ENCODE peak calls at places on chromosomes 5 and 9, in four cellular contexts. T, S, O and K are unnamed samples.

GRCh38 chr5:95628154-95628810 is 8.4 kb downstream of the GPR150 start:
- DNase-seq in T (no peak), S (no peak), O (no peak), K (no peak)

GRCh38 chr9:69554945-69555344 is 117.2 kb downstream of the APBA1 start:
- DNase-seq in T (no peak), S (no peak), O (no peak), K (no peak)

GRCh38 chr5:111495159-111495558 is 17.2 kb downstream of the STARD4 start:
- DNase-seq in T (no peak), S (no peak), O (no peak), K (no peak)

GRCh38 chr9:118459832-118460425 is 755.7 kb downstream of the TLR4 start:
- DNase-seq in T (no peak), S (no peak), O (no peak), K (no peak)

GRCh38 chr9:107177857-107178256 is 105.2 kb upstream of the RAD23B start:
- DNase-seq in T (no peak), S (no peak), O (no peak), K (no peak)

GRCh38 chr5:83554686-83555085 is 83.1 kb downstream of the VCAN start:
- DNase-seq in T (no peak), S (no peak), O (no peak), K (no peak)

GRCh38 chr5:9125852-9126251 is 420.0 kb downstream of the SEMA5A start:
- DNase-seq in T (peak; percentile 13), S (no peak), O (no peak), K (no peak)

GRCh38 chr5:161804263-161804662 is 43.7 kb upstream of the GABRA1 start:
- DNase-seq in T (no peak), S (no peak), O (no peak), K (no peak)

GRCh38 chr9:126275386-126276001 is 51.1 kb upstream of the MVB12B start:
- DNase-seq in T (no peak), S (no peak), O (no peak), K (no peak)

GRCh38 chr9:70451765-70452164 is 37.3 kb upstream of the KLF9 start:
- DNase-seq in T (no peak), S (no peak), O (no peak), K (no peak)

GRCh38 chr5:96081276-96081858 is 119.7 kb upstream of the ELL2 start:
- DNase-seq in T (no peak), S (no peak), O (no peak), K (no peak)

GRCh38 chr5:172778223-172778814 is 7.3 kb upstream of the DUSP1 start:
- DNase-seq in T (no peak), S (no peak), O (no peak), K (peak; percentile 88)

GRCh38 chr9:69200071-69200470 is 26.0 kb downstream of the TJP2 start:
- DNase-seq in T (no peak), S (no peak), O (no peak), K (no peak)

GRCh38 chr9:111294691-111295451 is 35.2 kb downstream of the OR2K2 start:
- DNase-seq in T (no peak), S (no peak), O (no peak), K (no peak)

GRCh38 chr9:5493597-5494511 is 16.5 kb upstream of the PDCD1LG2 start:
- DNase-seq in T (peak; percentile 24), S (peak; percentile 60), O (no peak), K (no peak)

GRCh38 chr9:129609486-129610192 is 11.3 kb downstream of the C9orf50 start:
- DNase-seq in T (peak; percentile 73), S (no peak), O (no peak), K (no peak)

GRCh38 chr5:42879267-42879666 is 67.6 kb upstream of the SELENOP start:
- DNase-seq in T (no peak), S (no peak), O (no peak), K (no peak)
- TF ChIP-seq POLR2AphosphoS5 in T (no peak), S (no peak), O (no peak), K (no peak)

GRCh38 chr5:15103864-15104263 is 232.3 kb upstream of the ANKH start:
- DNase-seq in T (no peak), S (no peak), O (no peak), K (no peak)

GRCh38 chr5:15105799-15106393 is 234.3 kb upstream of the ANKH start:
- DNase-seq in T (peak; percentile 23), S (peak; percentile 32), O (peak; percentile 19), K (peak; percentile 41)

GRCh38 chr5:15103130-15103529 is 231.6 kb upstream of the ANKH start:
- DNase-seq in T (no peak), S (no peak), O (no peak), K (no peak)

DNA sequence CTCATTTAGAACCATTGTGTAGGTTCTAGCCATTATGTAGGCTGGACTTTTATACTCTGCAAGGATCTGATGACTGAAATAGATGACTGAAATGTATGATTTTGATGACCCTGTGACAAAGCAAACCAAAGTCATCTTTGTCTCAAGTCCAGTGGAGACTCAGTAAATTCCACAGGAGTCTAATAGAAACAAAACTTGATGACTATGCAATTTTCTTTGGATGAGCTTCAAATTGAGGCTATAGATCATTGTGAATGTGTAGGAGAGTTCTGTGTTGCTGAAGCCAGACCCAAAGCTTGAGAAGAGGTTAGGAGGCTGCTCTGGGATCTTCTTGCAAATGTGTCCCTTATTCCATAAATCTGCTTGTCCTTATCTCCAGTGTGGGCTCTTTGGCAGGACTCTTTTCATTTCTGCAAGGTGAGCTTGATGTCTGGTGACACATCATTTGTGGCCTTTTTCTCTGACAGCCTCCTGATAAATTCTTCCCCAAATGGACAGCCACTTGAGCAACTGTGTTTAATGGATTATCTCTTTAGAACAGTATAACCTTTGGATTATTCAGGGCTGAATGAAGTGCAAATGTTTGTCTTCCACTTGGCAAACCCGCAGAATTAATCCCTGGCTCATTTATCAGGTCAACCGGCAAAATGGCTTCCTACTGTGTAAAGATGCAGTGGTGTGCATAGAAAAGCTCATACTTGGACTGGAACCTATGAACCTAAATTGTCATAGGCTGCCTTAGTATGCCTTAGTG is 235.1 kb upstream of the ANKH start:
- DNase-seq in T (no peak), S (no peak), O (no peak), K (no peak)
- TF ChIP-seq POLR2AphosphoS5 in T (no peak), S (no peak), O (no peak), K (no peak)

GRCh38 chr5:149156435-149157083 is 15.3 kb downstream of the ABLIM3 start:
- DNase-seq in T (no peak), S (no peak), O (no peak), K (no peak)

GRCh38 chr5:149160291-149160787 is 19.0 kb downstream of the ABLIM3 start:
- DNase-seq in T (no peak), S (no peak), O (no peak), K (no peak)

GRCh38 chr5:149154629-149155028 is 13.3 kb downstream of the ABLIM3 start:
- DNase-seq in T (no peak), S (no peak), O (no peak), K (no peak)

GRCh38 chr5:149153751-149154610 is 12.7 kb downstream of the ABLIM3 start:
- DNase-seq in T (no peak), S (peak; percentile 28), O (no peak), K (peak; percentile 88)

DNA sequence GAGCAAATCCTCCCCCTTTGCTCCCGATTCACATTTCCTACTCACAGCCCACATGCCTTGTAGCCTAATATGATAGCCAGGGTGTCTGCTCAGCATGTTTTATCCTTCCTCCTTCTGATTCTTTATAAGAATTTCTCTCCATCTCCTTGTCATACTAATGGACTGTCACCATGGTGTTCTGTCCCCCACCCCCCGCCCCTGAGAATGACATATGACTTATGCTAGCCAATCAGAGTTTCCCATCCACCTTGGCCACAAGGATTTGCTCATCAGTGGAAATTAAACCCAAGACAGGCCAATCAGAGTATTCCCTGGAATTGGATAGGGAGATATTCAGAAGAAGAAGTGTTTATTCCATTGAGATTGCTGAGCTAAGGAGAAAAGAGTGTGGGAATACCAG is 16.0 kb downstream of the ABLIM3 start:
- DNase-seq in T (no peak), S (no peak), O (no peak), K (no peak)
- TF ChIP-seq POLR2AphosphoS5 in T (no peak), S (no peak), O (no peak), K (no peak)

GRCh38 chr5:127236254-127236653 is 54.3 kb upstream of the MEGF10 start:
- DNase-seq in T (no peak), S (no peak), O (no peak), K (no peak)
- TF ChIP-seq POLR2AphosphoS5 in T (no peak), S (no peak), O (no peak), K (no peak)

GRCh38 chr5:1108865-1109174 is 3.0 kb downstream of the SLC12A7 start:
- DNase-seq in T (no peak), S (peak; percentile 37), O (no peak), K (no peak)

GRCh38 chr5:1105350-1106265 is 6.3 kb downstream of the SLC12A7 start:
- DNase-seq in T (no peak), S (peak; percentile 65), O (no peak), K (no peak)

GRCh38 chr5:1106385-1107166 is 5.3 kb downstream of the SLC12A7 start:
- DNase-seq in T (no peak), S (peak; percentile 25), O (no peak), K (no peak)

GRCh38 chr5:1108008-1108864 is 3.6 kb downstream of the SLC12A7 start:
- DNase-seq in T (no peak), S (peak; percentile 67), O (no peak), K (no peak)

GRCh38 chr5:1107167-1108007 is 4.5 kb downstream of the SLC12A7 start:
- DNase-seq in T (no peak), S (peak; percentile 39), O (peak; percentile 10), K (no peak)
- TF ChIP-seq POLR2AphosphoS5 in T (no peak), S (no peak), O (no peak), K (no peak)